ENCODE peak calls at places on chromosomes 5 and 9, in five cellular contexts. One of them, this sample, is unnamed.

GRCh38 chr9:122085260-122085659 is 7.8 kb downstream of the TTLL11 start:
- DNase-seq in stimulated activated CD8-positive, alpha-beta memory T cell treated with anti-CD3 and anti-CD28 coated beads, Interleukin-2, amount 100 ng/mL, for 1 hour: no peak
- DNase-seq in B cell: no peak
- DNase-seq in A549: no peak
- DNase-seq in AML-193: no peak
- DNase-seq in this sample: no peak

GRCh38 chr9:105333076-105333475 is 88.6 kb downstream of the SLC44A1 start:
- DNase-seq in stimulated activated CD8-positive, alpha-beta memory T cell treated with anti-CD3 and anti-CD28 coated beads, Interleukin-2, amount 100 ng/mL, for 1 hour: no peak
- DNase-seq in B cell: no peak
- DNase-seq in A549: no peak
- DNase-seq in AML-193: no peak
- DNase-seq in this sample: no peak

GRCh38 chr9:104905153-104905901 is 22.6 kb downstream of the ABCA1 start:
- DNase-seq in stimulated activated CD8-positive, alpha-beta memory T cell treated with anti-CD3 and anti-CD28 coated beads, Interleukin-2, amount 100 ng/mL, for 1 hour: no peak
- DNase-seq in B cell: no peak
- DNase-seq in A549: no peak
- DNase-seq in AML-193: no peak
- DNase-seq in this sample: no peak

GRCh38 chr9:33143241-33143642 is 23.9 kb downstream of the B4GALT1 start:
- DNase-seq in stimulated activated CD8-positive, alpha-beta memory T cell treated with anti-CD3 and anti-CD28 coated beads, Interleukin-2, amount 100 ng/mL, for 1 hour: no peak
- DNase-seq in B cell: peak; percentile 43
- DNase-seq in A549: no peak
- DNase-seq in AML-193: peak; percentile 80
- DNase-seq in this sample: no peak

GRCh38 chr5:110916373-110917049 is 155.0 kb upstream of the TSLP start:
- DNase-seq in stimulated activated CD8-positive, alpha-beta memory T cell treated with anti-CD3 and anti-CD28 coated beads, Interleukin-2, amount 100 ng/mL, for 1 hour: no peak
- DNase-seq in B cell: no peak
- DNase-seq in A549: no peak
- DNase-seq in AML-193: no peak
- DNase-seq in this sample: no peak

GRCh38 chr5:78648359-78649219 is at the start of gene LHFPL2:
- DNase-seq in stimulated activated CD8-positive, alpha-beta memory T cell treated with anti-CD3 and anti-CD28 coated beads, Interleukin-2, amount 100 ng/mL, for 1 hour: no peak
- DNase-seq in B cell: peak; percentile 60
- DNase-seq in A549: peak; percentile 78
- DNase-seq in AML-193: no peak
- DNase-seq in this sample: peak; percentile 27

GRCh38 chr5:111238826-111239225 is 14.6 kb downstream of the CAMK4 start:
- DNase-seq in stimulated activated CD8-positive, alpha-beta memory T cell treated with anti-CD3 and anti-CD28 coated beads, Interleukin-2, amount 100 ng/mL, for 1 hour: no peak
- DNase-seq in B cell: no peak
- DNase-seq in A549: no peak
- DNase-seq in AML-193: no peak
- DNase-seq in this sample: no peak

GRCh38 chr5:107126341-107126740 is 544.4 kb downstream of the EFNA5 start:
- DNase-seq in stimulated activated CD8-positive, alpha-beta memory T cell treated with anti-CD3 and anti-CD28 coated beads, Interleukin-2, amount 100 ng/mL, for 1 hour: no peak
- DNase-seq in B cell: no peak
- DNase-seq in A549: no peak
- DNase-seq in AML-193: no peak
- DNase-seq in this sample: no peak

GRCh38 chr9:136854113-136854841 is 2.1 kb downstream of the MAMDC4 start:
- DNase-seq in stimulated activated CD8-positive, alpha-beta memory T cell treated with anti-CD3 and anti-CD28 coated beads, Interleukin-2, amount 100 ng/mL, for 1 hour: no peak
- DNase-seq in B cell: peak; percentile 39
- DNase-seq in A549: no peak
- DNase-seq in AML-193: no peak
- DNase-seq in this sample: no peak

GRCh38 chr9:86968258-86968920 is 21.1 kb upstream of the GAS1 start:
- DNase-seq in stimulated activated CD8-positive, alpha-beta memory T cell treated with anti-CD3 and anti-CD28 coated beads, Interleukin-2, amount 100 ng/mL, for 1 hour: no peak
- DNase-seq in B cell: no peak
- DNase-seq in A549: no peak
- DNase-seq in AML-193: no peak
- DNase-seq in this sample: no peak

GRCh38 chr5:135829681-135830383 is 4.6 kb upstream of the SLC25A48 start:
- DNase-seq in stimulated activated CD8-positive, alpha-beta memory T cell treated with anti-CD3 and anti-CD28 coated beads, Interleukin-2, amount 100 ng/mL, for 1 hour: no peak
- DNase-seq in B cell: no peak
- DNase-seq in A549: peak; percentile 79
- DNase-seq in AML-193: peak; percentile 54
- DNase-seq in this sample: no peak

GRCh38 chr5:140112685-140113179 is 1.2 kb upstream of the PURA start:
- DNase-seq in stimulated activated CD8-positive, alpha-beta memory T cell treated with anti-CD3 and anti-CD28 coated beads, Interleukin-2, amount 100 ng/mL, for 1 hour: no peak
- DNase-seq in B cell: no peak
- DNase-seq in A549: no peak
- DNase-seq in AML-193: no peak
- DNase-seq in this sample: no peak

GRCh38 chr9:135137398-135137832 is 49.9 kb downstream of the OLFM1 start:
- DNase-seq in stimulated activated CD8-positive, alpha-beta memory T cell treated with anti-CD3 and anti-CD28 coated beads, Interleukin-2, amount 100 ng/mL, for 1 hour: no peak
- DNase-seq in B cell: no peak
- DNase-seq in A549: no peak
- DNase-seq in AML-193: no peak
- DNase-seq in this sample: no peak

GRCh38 chr9:131817627-131818026 is 77.8 kb upstream of the RAPGEF1 start:
- DNase-seq in stimulated activated CD8-positive, alpha-beta memory T cell treated with anti-CD3 and anti-CD28 coated beads, Interleukin-2, amount 100 ng/mL, for 1 hour: no peak
- DNase-seq in B cell: no peak
- DNase-seq in A549: peak; percentile 28
- DNase-seq in AML-193: no peak
- DNase-seq in this sample: no peak

GRCh38 chr9:126973651-126974529 is 59.3 kb downstream of the RALGPS1 start:
- DNase-seq in stimulated activated CD8-positive, alpha-beta memory T cell treated with anti-CD3 and anti-CD28 coated beads, Interleukin-2, amount 100 ng/mL, for 1 hour: no peak
- DNase-seq in B cell: no peak
- DNase-seq in A549: no peak
- DNase-seq in AML-193: no peak
- DNase-seq in this sample: no peak

GRCh38 chr5:98296426-98296825 is 477.0 kb upstream of the RGMB start:
- DNase-seq in stimulated activated CD8-positive, alpha-beta memory T cell treated with anti-CD3 and anti-CD28 coated beads, Interleukin-2, amount 100 ng/mL, for 1 hour: no peak
- DNase-seq in B cell: no peak
- DNase-seq in A549: no peak
- DNase-seq in AML-193: no peak
- DNase-seq in this sample: no peak

GRCh38 chr5:135329101-135329912 is 69.7 kb downstream of the MACROH2A1 start:
- DNase-seq in stimulated activated CD8-positive, alpha-beta memory T cell treated with anti-CD3 and anti-CD28 coated beads, Interleukin-2, amount 100 ng/mL, for 1 hour: no peak
- DNase-seq in B cell: no peak
- DNase-seq in A549: no peak
- DNase-seq in AML-193: no peak
- DNase-seq in this sample: no peak

GRCh38 chr5:180808461-180809000 is 5.9 kb upstream of the MGAT1 start:
- DNase-seq in stimulated activated CD8-positive, alpha-beta memory T cell treated with anti-CD3 and anti-CD28 coated beads, Interleukin-2, amount 100 ng/mL, for 1 hour: no peak
- DNase-seq in B cell: no peak
- DNase-seq in A549: no peak
- DNase-seq in AML-193: no peak
- DNase-seq in this sample: no peak

GRCh38 chr5:4395752-4396151 is 744.4 kb upstream of the ADAMTS16 start:
- DNase-seq in stimulated activated CD8-positive, alpha-beta memory T cell treated with anti-CD3 and anti-CD28 coated beads, Interleukin-2, amount 100 ng/mL, for 1 hour: no peak
- DNase-seq in B cell: no peak
- DNase-seq in A549: no peak
- DNase-seq in AML-193: no peak
- DNase-seq in this sample: no peak

GRCh38 chr9:120689860-120690259 is 24.4 kb downstream of the MEGF9 start:
- DNase-seq in stimulated activated CD8-positive, alpha-beta memory T cell treated with anti-CD3 and anti-CD28 coated beads, Interleukin-2, amount 100 ng/mL, for 1 hour: no peak
- DNase-seq in B cell: no peak
- DNase-seq in A549: no peak
- DNase-seq in AML-193: no peak
- DNase-seq in this sample: no peak

GRCh38 chr5:16742938-16743337 is 126.1 kb upstream of the RETREG1 start:
- DNase-seq in stimulated activated CD8-positive, alpha-beta memory T cell treated with anti-CD3 and anti-CD28 coated beads, Interleukin-2, amount 100 ng/mL, for 1 hour: no peak
- DNase-seq in B cell: no peak
- DNase-seq in A549: no peak
- DNase-seq in AML-193: no peak
- DNase-seq in this sample: no peak

GRCh38 chr5:13860176-13860575 is 84.3 kb downstream of the DNAH5 start:
- DNase-seq in stimulated activated CD8-positive, alpha-beta memory T cell treated with anti-CD3 and anti-CD28 coated beads, Interleukin-2, amount 100 ng/mL, for 1 hour: no peak
- DNase-seq in B cell: no peak
- DNase-seq in A549: no peak
- DNase-seq in AML-193: no peak
- DNase-seq in this sample: no peak

GRCh38 chr9:109512170-109512756 is 14.2 kb upstream of the PTPN3 start:
- DNase-seq in stimulated activated CD8-positive, alpha-beta memory T cell treated with anti-CD3 and anti-CD28 coated beads, Interleukin-2, amount 100 ng/mL, for 1 hour: no peak
- DNase-seq in B cell: no peak
- DNase-seq in A549: no peak
- DNase-seq in AML-193: no peak
- DNase-seq in this sample: no peak